ENCODE peak calls at places on chromosome X, in four cellular contexts. V, I, Y and A are unnamed samples.

GRCh38 chrX:107935200-107935599 is 47.0 kb downstream of the TEX13B start:
- DNase-seq in V (peak), I (peak), Y (no peak), A (no peak)

GRCh38 chrX:72634321-72634720 is 61.7 kb upstream of the HDAC8 start:
- DNase-seq in V (no peak), I (no peak), Y (no peak), A (no peak)

GRCh38 chrX:39888730-39889129 is 209.0 kb downstream of the BCOR start:
- DNase-seq in V (no peak), I (no peak), Y (no peak), A (no peak)

GRCh38 chrX:42944381-42944998 is 166.5 kb upstream of the PPP1R2C start:
- DNase-seq in V (peak), I (no peak), Y (no peak), A (no peak)

GRCh38 chrX:136692271-136692670 is 44.3 kb downstream of the CD40LG start:
- DNase-seq in V (no peak), I (no peak), Y (no peak), A (no peak)

GRCh38 chrX:72716766-72717165 is 2.7 kb upstream of the PHKA1 start:
- DNase-seq in V (no peak), I (peak), Y (no peak), A (no peak)

GRCh38 chrX:20271730-20272129 is 5.0 kb upstream of the RPS6KA3 start:
- DNase-seq in V (no peak), I (peak), Y (no peak), A (no peak)

GRCh38 chrX:87005183-87005582 is 512.4 kb upstream of the KLHL4 start:
- DNase-seq in V (no peak), I (no peak), Y (no peak), A (no peak)

GRCh38 chrX:106404512-106404911 is 207.3 kb upstream of the RADX start:
- DNase-seq in V (peak), I (no peak), Y (no peak), A (no peak)

GRCh38 chrX:70134116-70134477 is 850 bp downstream of the IGBP1 start:
- DNase-seq in V (peak), I (peak), Y (no peak), A (no peak)

GRCh38 chrX:39262641-39263040 is 461.4 kb downstream of the MID1IP1 start:
- DNase-seq in V (no peak), I (no peak), Y (no peak), A (no peak)

GRCh38 chrX:12966151-12966550 is 8.8 kb upstream of the TMSB4X start:
- DNase-seq in V (no peak), I (no peak), Y (no peak), A (no peak)

GRCh38 chrX:16931371-16931770 is 15.1 kb upstream of the REPS2 start:
- DNase-seq in V (peak), I (no peak), Y (no peak), A (peak)

GRCh38 chrX:42485621-42486020 is 292.3 kb downstream of the PPP1R2C start:
- DNase-seq in V (no peak), I (no peak), Y (no peak), A (no peak)

GRCh38 chrX:56343664-56344063 is 111.5 kb downstream of the KLF8 start:
- DNase-seq in V (no peak), I (no peak), Y (no peak), A (no peak)

GRCh38 chrX:43165343-43165920 is 387.5 kb upstream of the PPP1R2C start:
- DNase-seq in V (no peak), I (no peak), Y (no peak), A (no peak)

GRCh38 chrX:111585337-111585736 is 73.9 kb downstream of the SERTM2 start:
- DNase-seq in V (peak), I (no peak), Y (no peak), A (no peak)

GRCh38 chrX:103311401-103311785 is 603 bp upstream of the BEX2 start:
- DNase-seq in V (no peak), I (no peak), Y (no peak), A (no peak)

GRCh38 chrX:9942086-9942485 is 25.1 kb upstream of the CLDN34 start:
- DNase-seq in V (no peak), I (no peak), Y (no peak), A (no peak)

GRCh38 chrX:24629701-24630100 is 17.4 kb downstream of the PCYT1B start:
- DNase-seq in V (no peak), I (no peak), Y (no peak), A (no peak)

GRCh38 chrX:41468647-41469323 is 21.6 kb downstream of the NYX start:
- DNase-seq in V (no peak), I (peak), Y (no peak), A (no peak)

GRCh38 chrX:107626481-107626880 is 1.8 kb upstream of the PRPS1 start:
- DNase-seq in V (no peak), I (no peak), Y (no peak), A (no peak)

GRCh38 chrX:140090800-140091275 is 125.5 kb upstream of the CXorf66 start:
- DNase-seq in V (peak), I (no peak), Y (no peak), A (no peak)

GRCh38 chrX:131308980-131309379 is 19.9 kb upstream of the IGSF1 start:
- DNase-seq in V (no peak), I (no peak), Y (no peak), A (no peak)

GRCh38 chrX:66408507-66408906 is 230.4 kb downstream of the EDA2R start:
- DNase-seq in V (no peak), I (no peak), Y (no peak), A (no peak)

GRCh38 chrX:53262918-53263394 is 18.4 kb downstream of the IQSEC2 start:
- DNase-seq in V (no peak), I (peak), Y (no peak), A (no peak)

GRCh38 chrX:69493193-69493592 is 10.9 kb upstream of the NALF2 start:
- DNase-seq in V (peak), I (no peak), Y (no peak), A (peak)

GRCh38 chrX:23803931-23804381 is 21.0 kb downstream of the SAT1 start:
- DNase-seq in V (no peak), I (peak), Y (no peak), A (no peak)

GRCh38 chrX:79413009-79413408 is 45.9 kb upstream of the ITM2A start:
- DNase-seq in V (peak), I (peak), Y (no peak), A (no peak)

GRCh38 chrX:24081661-24082154 is 27.0 kb downstream of the EIF2S3 start:
- DNase-seq in V (peak), I (peak), Y (peak), A (peak)

GRCh38 chrX:11558972-11559371 is 106.7 kb downstream of the ARHGAP6 start:
- DNase-seq in V (peak), I (no peak), Y (no peak), A (peak)

GRCh38 chrX:20244936-20245335 is 21.8 kb downstream of the RPS6KA3 start:
- DNase-seq in V (no peak), I (peak), Y (no peak), A (no peak)

GRCh38 chrX:47278684-47279083 is 45.9 kb downstream of the USP11 start:
- DNase-seq in V (no peak), I (peak), Y (no peak), A (no peak)

GRCh38 chrX:8726031-8726652 is 5.8 kb downstream of the ANOS1 start:
- DNase-seq in V (peak), I (no peak), Y (no peak), A (no peak)

GRCh38 chrX:84363674-84364073 is 138.6 kb downstream of the HDX start:
- DNase-seq in V (no peak), I (no peak), Y (no peak), A (no peak)

GRCh38 chrX:7107968-7108480 is 39.5 kb upstream of the STS start:
- DNase-seq in V (no peak), I (no peak), Y (no peak), A (no peak)

GRCh38 chrX:107742754-107743191 is 32.8 kb downstream of the TSC22D3 start:
- DNase-seq in V (no peak), I (no peak), Y (no peak), A (no peak)

GRCh38 chrX:22652596-22652995 is 347.2 kb upstream of the DDX53 start:
- DNase-seq in V (peak), I (peak), Y (no peak), A (peak)

GRCh38 chrX:47112316-47112954 is 32.1 kb downstream of the NDUFB11 start:
- DNase-seq in V (peak), I (no peak), Y (no peak), A (peak)

GRCh38 chrX:66164470-66164869 is 423 bp downstream of the HEPH start:
- DNase-seq in V (peak), I (no peak), Y (no peak), A (no peak)

GRCh38 chrX:2427737-2428136 is 73.0 kb downstream of the DHRSX start:
- DNase-seq in V (no peak), I (no peak), Y (no peak), A (no peak)

GRCh38 chrX:2424317-2424716 is 76.5 kb downstream of the DHRSX start:
- DNase-seq in V (no peak), I (no peak), Y (no peak), A (no peak)

GRCh38 chrX:2426289-2426882 is 74.4 kb downstream of the DHRSX start:
- DNase-seq in V (no peak), I (no peak), Y (no peak), A (no peak)

GRCh38 chrX:2425281-2426071 is 75.3 kb downstream of the DHRSX start:
- DNase-seq in V (peak), I (no peak), Y (no peak), A (peak)

GRCh38 chrX:2427147-2427546 is 73.6 kb downstream of the DHRSX start:
- DNase-seq in V (no peak), I (no peak), Y (no peak), A (no peak)
- H3K56ac ChIP-seq in V (no peak), I (no peak), Y (no peak), A (no peak)

DNA sequence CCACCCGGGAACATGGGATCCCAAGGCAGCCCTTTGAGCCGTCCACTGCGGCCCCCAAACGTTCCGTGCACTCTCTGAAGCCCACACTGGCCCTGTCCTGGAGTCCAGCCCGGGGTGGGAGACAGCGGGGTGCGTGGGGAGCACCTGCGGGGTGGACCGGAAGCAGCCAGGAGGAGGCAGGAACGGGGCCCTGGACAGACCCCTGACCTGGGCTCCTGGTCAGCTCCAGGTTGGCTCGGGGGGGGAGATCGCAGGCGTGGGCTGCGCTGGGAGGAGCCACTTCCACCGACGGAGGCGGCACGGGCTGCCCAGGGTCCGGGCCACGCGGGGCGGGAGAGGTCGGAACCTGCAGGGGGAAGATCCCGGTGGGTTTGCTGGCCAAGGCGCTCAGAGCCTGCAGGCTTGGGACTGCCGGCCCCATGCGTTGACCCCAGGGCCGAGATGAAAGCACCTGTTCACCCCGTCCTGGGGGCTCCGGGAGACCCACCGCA is 5.7 kb upstream of the PLCXD1 start:
- DNase-seq in V (no peak), I (no peak), Y (no peak), A (no peak)
- H2BK15ac ChIP-seq in V (no peak), I (no peak), Y (peak), A (no peak)

GRCh38 chrX:129981207-129981553 is 1.3 kb upstream of the BCORL1 start:
- DNase-seq in V (no peak), I (no peak), Y (no peak), A (no peak)
- H3K18ac ChIP-seq in V (no peak), I (no peak), Y (no peak), A (no peak)

GRCh38 chrX:132737743-132738142 is 220.7 kb downstream of the HS6ST2 start:
- DNase-seq in V (no peak), I (no peak), Y (no peak), A (no peak)
- H3K56ac ChIP-seq in V (no peak), I (no peak), Y (no peak), A (no peak)

GRCh38 chrX:100636321-100636991 is at the start of gene TSPAN6:
- DNase-seq in V (peak), I (peak), Y (peak), A (peak)

GRCh38 chrX:100635040-100635439 is 1.6 kb downstream of the TSPAN6 start:
- DNase-seq in V (no peak), I (no peak), Y (no peak), A (no peak)

GRCh38 chrX:100635989-100636320 is 651 bp downstream of the TSPAN6 start:
- DNase-seq in V (no peak), I (no peak), Y (no peak), A (no peak)
- H2BK15ac ChIP-seq in V (no peak), I (no peak), Y (no peak), A (no peak)